ENCODE peak calls at places on chromosomes 7 and 10, in five cellular contexts. K, C, P, M and U are unnamed samples.

GRCh38 chr10:30270247-30270646 is 78.8 kb downstream of the MTPAP start:
- DNase-seq in K (no peak), C (no peak), P (no peak), M (no peak), U (peak; percentile 7)

GRCh38 chr10:58152698-58153263 is 114.9 kb downstream of the IPMK start:
- DNase-seq in K (peak; percentile 73), C (peak; percentile 81), P (peak; percentile 33), M (peak; percentile 56), U (peak; percentile 74)

GRCh38 chr10:54314430-54314829 is 486.6 kb downstream of the PCDH15 start:
- DNase-seq in K (no peak), C (no peak), P (no peak), M (no peak), U (no peak)

GRCh38 chr10:130138479-130138866 is 2.3 kb downstream of the GLRX3 start:
- DNase-seq in K (no peak), C (peak; percentile 34), P (peak; percentile 66), M (no peak), U (peak; percentile 25)

GRCh38 chr7:4739528-4739992 is 35.9 kb upstream of the AP5Z1 start:
- DNase-seq in K (peak; percentile 27), C (no peak), P (peak; percentile 78), M (peak; percentile 78), U (peak; percentile 49)

GRCh38 chr10:113869789-113870188 is 15.3 kb downstream of the NHLRC2 start:
- DNase-seq in K (no peak), C (no peak), P (no peak), M (no peak), U (no peak)

GRCh38 chr10:22251751-22252285 is 34.0 kb upstream of the EBLN1 start:
- DNase-seq in K (peak; percentile 66), C (peak; percentile 54), P (no peak), M (peak; percentile 83), U (peak; percentile 59)

GRCh38 chr7:5557920-5558401 is 134.3 kb upstream of the TNRC18 start:
- DNase-seq in K (no peak), C (peak; percentile 66), P (no peak), M (no peak), U (no peak)

GRCh38 chr7:108080094-108080656 is 50.0 kb downstream of the LAMB4 start:
- DNase-seq in K (no peak), C (no peak), P (no peak), M (no peak), U (peak; percentile 37)

GRCh38 chr10:103154464-103155299 is 38.4 kb downstream of the NT5C2 start:
- DNase-seq in K (peak; percentile 21), C (no peak), P (no peak), M (no peak), U (peak; percentile 64)

GRCh38 chr7:158576050-158576762 is 11.4 kb downstream of the PTPRN2 start:
- DNase-seq in K (no peak), C (no peak), P (no peak), M (no peak), U (no peak)

GRCh38 chr7:27434729-27435400 is 192.3 kb downstream of the EVX1 start:
- DNase-seq in K (peak; percentile 42), C (no peak), P (no peak), M (peak; percentile 10), U (peak; percentile 35)

GRCh38 chr7:24336461-24336860 is 52.5 kb downstream of the NPY start:
- DNase-seq in K (no peak), C (no peak), P (no peak), M (no peak), U (peak; percentile 15)